ENCODE peak calls at places on chromosomes 6 and 20, in ten cellular contexts. N, I, B, O, C, Z, R, J, W and G are unnamed samples.

GRCh38 chr20:25315418-25316210 is 67.7 kb downstream of the PYGB start:
- DNase-seq in C (no peak), Z (peak), R (peak), I (peak), W (no peak), O (peak), N (no peak), J (no peak), B (no peak), G (no peak)

GRCh38 chr6:135319819-135320218 is 138.7 kb downstream of the MYB start:
- DNase-seq in J (no peak), Z (no peak), R (no peak), C (no peak), W (no peak), O (no peak), I (no peak), N (no peak), B (no peak), G (no peak)

GRCh38 chr20:41287327-41287726 is 30.2 kb downstream of the ZHX3 start:
- DNase-seq in R (no peak), B (no peak), N (no peak), J (no peak), O (peak), I (peak), C (no peak), W (no peak), Z (peak), G (no peak)

GRCh38 chr6:3841711-3842565 is 7.2 kb upstream of the FAM50B start:
- DNase-seq in W (no peak), I (peak), O (peak), B (no peak), N (no peak), J (no peak), Z (peak), C (peak), R (no peak), G (no peak)

GRCh38 chr6:119215309-119215708 is 134.3 kb downstream of the MAN1A1 start:
- DNase-seq in N (no peak), J (no peak), I (no peak), B (no peak), R (no peak), O (no peak), Z (no peak), W (no peak), C (no peak), G (no peak)

GRCh38 chr20:56158489-56158888 is 90.0 kb upstream of the MC3R start:
- DNase-seq in W (no peak), N (no peak), J (no peak), C (no peak), B (no peak), Z (no peak), I (no peak), R (no peak), O (no peak), G (no peak)

GRCh38 chr6:116954938-116955337 is 77.9 kb downstream of the RFX6 start:
- DNase-seq in N (no peak), C (no peak), R (no peak), Z (no peak), J (no peak), O (no peak), W (no peak), I (no peak), B (no peak), G (no peak)

GRCh38 chr20:41408131-41408789 is 41.6 kb upstream of the EMILIN3 start:
- DNase-seq in W (no peak), C (no peak), J (no peak), B (no peak), N (no peak), Z (no peak), R (no peak), O (no peak), I (no peak), G (no peak)

GRCh38 chr20:14716251-14716650 is 378.8 kb upstream of the FLRT3 start:
- DNase-seq in W (no peak), J (no peak), C (no peak), B (peak), O (no peak), I (no peak), R (no peak), N (no peak), Z (no peak), G (no peak)

GRCh38 chr20:16615199-16615598 is 42.0 kb upstream of the KIF16B start:
- DNase-seq in C (no peak), W (no peak), N (no peak), R (no peak), B (no peak), I (peak), J (peak), O (peak), Z (peak), G (peak)

GRCh38 chr20:23626040-23626620 is 11.6 kb downstream of the CST3 start:
- DNase-seq in W (no peak), J (no peak), Z (peak), C (peak), B (no peak), I (no peak), R (no peak), O (peak), N (no peak), G (no peak)

GRCh38 chr20:50450961-50451752 is 59.0 kb upstream of the PTPN1 start:
- DNase-seq in W (no peak), B (no peak), R (no peak), I (peak), N (no peak), Z (peak), C (peak), O (no peak), J (no peak), G (no peak)

GRCh38 chr6:43037706-43038105 is 15.9 kb downstream of the CUL7 start:
- DNase-seq in Z (no peak), R (no peak), J (no peak), C (no peak), N (no peak), B (no peak), I (no peak), O (no peak), W (no peak), G (no peak)

GRCh38 chr6:2630362-2630761 is 120.4 kb downstream of the MYLK4 start:
- DNase-seq in B (no peak), O (peak), N (no peak), C (peak), R (no peak), Z (peak), W (no peak), J (peak), I (peak), G (peak)

GRCh38 chr6:149003560-149003959 is 256.7 kb downstream of the UST start:
- DNase-seq in I (no peak), W (no peak), R (no peak), B (no peak), C (no peak), Z (no peak), N (no peak), O (peak), J (no peak), G (no peak)

GRCh38 chr6:129860901-129861665 is at the start of gene TMEM244:
- DNase-seq in I (peak), W (no peak), Z (peak), N (no peak), R (no peak), J (no peak), C (no peak), B (no peak), O (peak), G (no peak)

GRCh38 chr20:62707981-62708521 is 585 bp upstream of the NTSR1 start:
- DNase-seq in B (no peak), N (no peak), R (no peak), J (no peak), I (no peak), W (no peak), O (peak), Z (no peak), C (peak), G (no peak)

GRCh38 chr20:48879609-48880008 is 41.9 kb upstream of the ARFGEF2 start:
- DNase-seq in O (peak), Z (no peak), W (no peak), N (no peak), I (peak), R (no peak), B (no peak), J (no peak), C (no peak), G (no peak)

GRCh38 chr20:38395165-38395564 is 40.0 kb downstream of the SNHG17 start:
- DNase-seq in W (no peak), Z (peak), B (no peak), R (no peak), O (no peak), I (no peak), N (no peak), J (no peak), C (no peak), G (no peak)

GRCh38 chr6:72461144-72461543 is 160.7 kb upstream of the KCNQ5 start:
- DNase-seq in J (no peak), Z (peak), W (no peak), I (peak), B (no peak), R (no peak), N (no peak), O (no peak), C (no peak), G (peak)

GRCh38 chr20:53707341-53708102 is 113.9 kb upstream of the ZNF217 start:
- DNase-seq in J (no peak), C (no peak), B (no peak), O (peak), Z (peak), I (peak), R (no peak), N (no peak), W (no peak), G (no peak)

GRCh38 chr6:31639449-31639861 is 13.0 kb downstream of the BAG6 start:
- DNase-seq in J (no peak), I (peak), R (no peak), Z (peak), N (no peak), B (no peak), W (no peak), C (no peak), O (peak), G (no peak)

GRCh38 chr20:20743511-20744169 is 31.2 kb upstream of the RALGAPA2 start:
- DNase-seq in I (no peak), Z (peak), R (peak), B (peak), C (no peak), N (peak), J (no peak), W (peak), O (no peak), G (no peak)

GRCh38 chr20:36173451-36173933 is 19.0 kb downstream of the EPB41L1 start:
- DNase-seq in I (peak), O (no peak), R (no peak), C (no peak), W (no peak), N (no peak), Z (no peak), J (no peak), B (peak), G (no peak)

GRCh38 chr20:63223121-63223825 is 7.3 kb upstream of the YTHDF1 start:
- DNase-seq in N (no peak), C (peak), J (no peak), W (no peak), O (peak), B (peak), R (peak), Z (peak), I (no peak), G (peak)

GRCh38 chr6:74851598-74851997 is 354.3 kb downstream of the COL12A1 start:
- DNase-seq in O (no peak), I (peak), R (no peak), C (no peak), W (no peak), N (no peak), J (peak), B (no peak), Z (peak), G (no peak)

GRCh38 chr6:34052071-34052825 is 93.6 kb downstream of the GRM4 start:
- DNase-seq in N (no peak), I (no peak), R (no peak), B (no peak), Z (no peak), J (no peak), W (no peak), C (no peak), O (no peak), G (no peak)

GRCh38 chr6:170155464-170156196 is 135.2 kb downstream of the DLL1 start:
- DNase-seq in Z (no peak), N (peak), C (no peak), B (no peak), J (no peak), R (no peak), W (no peak), I (no peak), O (no peak), G (no peak)

GRCh38 chr20:8853805-8854338 is 215.0 kb upstream of the PLCB4 start:
- DNase-seq in Z (peak), O (peak), R (no peak), B (peak), C (peak), N (no peak), W (no peak), J (peak), I (peak), G (peak)

GRCh38 chr20:32589256-32589655 is 4.1 kb upstream of the NOL4L start:
- DNase-seq in J (no peak), O (peak), R (no peak), I (no peak), B (no peak), C (no peak), Z (no peak), W (no peak), N (no peak), G (no peak)

GRCh38 chr6:13260831-13261230 is 67.5 kb downstream of the TBC1D7 start:
- DNase-seq in W (no peak), C (no peak), B (no peak), J (no peak), R (no peak), Z (no peak), N (no peak), O (no peak), I (no peak), G (no peak)

GRCh38 chr20:40497781-40498691 is 191.0 kb downstream of the MAFB start:
- DNase-seq in J (no peak), R (peak), C (no peak), W (no peak), B (no peak), I (no peak), O (no peak), N (peak), Z (peak), G (no peak)

GRCh38 chr20:24698706-24699206 is 229.3 kb downstream of the SYNDIG1 start:
- DNase-seq in W (no peak), B (no peak), N (no peak), O (peak), J (no peak), C (no peak), Z (no peak), I (no peak), R (no peak), G (no peak)

GRCh38 chr20:63696628-63697356 is at the start of gene TNFRSF6B:
- DNase-seq in N (no peak), Z (no peak), I (no peak), J (no peak), O (peak), B (no peak), W (no peak), C (no peak), R (no peak), G (no peak)

GRCh38 chr6:43433148-43433547 is 5.8 kb downstream of the ABCC10 start:
- DNase-seq in B (no peak), I (no peak), O (no peak), C (no peak), N (no peak), Z (no peak), J (no peak), W (no peak), R (no peak), G (no peak)

GRCh38 chr6:170110201-170111140 is 180.4 kb downstream of the DLL1 start:
- DNase-seq in J (no peak), B (no peak), R (no peak), O (no peak), C (no peak), I (no peak), Z (no peak), W (no peak), N (peak), G (no peak)

GRCh38 chr6:131949909-131950766 is 1.0 kb downstream of the CCN2 start:
- DNase-seq in J (peak), Z (peak), C (peak), O (peak), N (peak), R (peak), I (peak), B (peak), W (peak), G (peak)

GRCh38 chr6:85008311-85009015 is 244.1 kb upstream of the TBX18 start:
- DNase-seq in W (no peak), J (no peak), O (peak), B (no peak), C (no peak), R (no peak), I (peak), N (no peak), Z (peak), G (no peak)

GRCh38 chr6:9128970-9129369 is 693.6 kb upstream of the SLC35B3 start:
- DNase-seq in J (no peak), Z (no peak), I (no peak), B (no peak), R (no peak), C (no peak), N (no peak), W (no peak), O (no peak), G (no peak)

DNA sequence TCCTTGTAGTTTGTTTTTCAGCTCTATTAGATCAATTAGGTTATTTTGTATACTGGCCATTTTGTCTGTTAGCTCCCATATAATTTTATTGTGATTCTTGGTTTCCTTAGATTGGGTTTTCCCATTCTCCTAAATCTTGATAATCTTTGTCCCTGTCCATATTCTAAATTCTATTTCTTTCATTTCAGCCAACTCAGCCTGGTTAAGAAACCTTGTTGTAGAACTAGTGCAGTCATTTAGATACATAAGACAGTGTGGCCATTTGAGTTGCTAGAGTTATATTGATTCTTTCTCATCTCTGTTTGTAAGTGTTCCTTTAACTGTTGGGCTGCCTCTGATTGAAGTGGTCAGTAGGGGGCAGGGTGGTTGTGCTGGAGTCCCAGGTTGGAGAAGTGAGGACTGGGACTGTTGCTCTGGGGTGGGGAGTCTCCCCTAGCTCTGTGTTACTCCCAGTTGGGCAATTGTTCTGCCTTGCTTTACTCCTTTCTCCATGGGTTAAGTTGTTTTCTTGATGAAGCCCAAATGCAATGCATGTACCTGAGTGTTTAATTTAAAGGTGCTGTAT is 98.8 kb upstream of the NRN1 start:
- DNase-seq in R (no peak), B (no peak), Z (no peak), C (peak), J (no peak), I (no peak), W (no peak), O (no peak), N (no peak), G (no peak)
- TF ChIP-seq CTCF in R (no peak), B (no peak), Z (peak), C (no peak), J (no peak), I (no peak), W (no peak), O (peak), N (no peak), G (no peak)

DNA sequence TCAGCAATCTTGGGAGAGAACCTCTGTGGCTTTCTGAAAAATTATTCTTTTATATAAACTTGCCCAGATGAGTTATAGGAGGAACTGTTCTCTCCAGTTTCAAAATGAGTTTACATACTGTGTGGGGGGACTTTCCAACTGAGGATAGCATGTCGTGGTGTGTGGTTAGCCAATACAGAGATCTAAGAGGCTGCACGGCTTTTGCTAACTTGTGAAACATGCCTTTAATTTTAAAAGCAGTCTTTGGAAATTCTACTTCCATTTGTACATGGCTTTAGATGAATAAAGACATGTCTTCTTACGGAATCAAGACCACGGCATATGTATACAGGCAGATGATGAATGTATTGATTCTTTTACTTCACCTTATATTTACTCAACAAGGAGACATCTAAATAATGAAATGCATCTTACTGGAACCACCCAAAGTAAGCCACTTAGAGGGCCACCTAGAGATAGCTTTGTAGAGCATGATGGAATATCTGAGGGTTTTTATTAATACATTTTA is 39.8 kb downstream of the HIVEP1 start:
- DNase-seq in W (no peak), Z (no peak), O (no peak), J (no peak), I (no peak), R (no peak), B (no peak), C (no peak), N (no peak), G (peak)
- TF ChIP-seq CTCF in W (no peak), Z (no peak), O (no peak), J (no peak), I (no peak), R (no peak), B (no peak), C (no peak), N (no peak), G (no peak)

GRCh38 chr6:45226081-45226480 is 102.0 kb upstream of the RUNX2 start:
- DNase-seq in B (no peak), J (no peak), O (no peak), R (no peak), I (no peak), Z (no peak), C (no peak), W (no peak), N (no peak), G (no peak)
- TF ChIP-seq CTCF in B (peak), J (peak), O (peak), R (no peak), I (peak), Z (no peak), C (no peak), W (no peak), N (no peak), G (no peak)

DNA sequence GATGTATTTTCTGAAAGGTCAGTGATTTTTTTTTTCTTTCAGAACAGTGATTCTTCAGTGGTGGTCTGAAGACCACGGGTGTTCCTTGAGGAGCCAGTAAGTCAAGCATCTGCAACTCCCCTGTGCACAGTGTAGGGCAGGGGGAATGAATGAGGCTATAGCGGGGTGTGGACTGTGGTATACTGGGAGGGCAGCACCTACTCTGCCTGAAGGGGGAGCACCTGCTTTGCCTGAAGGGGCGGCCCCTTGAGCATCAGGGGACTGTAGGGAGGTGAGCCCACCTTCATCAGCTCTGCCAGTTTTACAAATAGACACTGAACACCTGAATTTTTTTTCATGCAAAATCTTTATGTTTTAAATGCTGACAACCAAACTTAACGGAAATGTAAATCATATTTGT is 77.5 kb upstream of the RIPOR2 start:
- DNase-seq in J (no peak), R (no peak), O (no peak), C (no peak), I (no peak), Z (no peak), N (no peak), W (no peak), B (no peak), G (no peak)
- TF ChIP-seq CTCF in J (peak), R (no peak), O (peak), C (no peak), I (peak), Z (no peak), N (no peak), W (no peak), B (no peak), G (peak)

DNA sequence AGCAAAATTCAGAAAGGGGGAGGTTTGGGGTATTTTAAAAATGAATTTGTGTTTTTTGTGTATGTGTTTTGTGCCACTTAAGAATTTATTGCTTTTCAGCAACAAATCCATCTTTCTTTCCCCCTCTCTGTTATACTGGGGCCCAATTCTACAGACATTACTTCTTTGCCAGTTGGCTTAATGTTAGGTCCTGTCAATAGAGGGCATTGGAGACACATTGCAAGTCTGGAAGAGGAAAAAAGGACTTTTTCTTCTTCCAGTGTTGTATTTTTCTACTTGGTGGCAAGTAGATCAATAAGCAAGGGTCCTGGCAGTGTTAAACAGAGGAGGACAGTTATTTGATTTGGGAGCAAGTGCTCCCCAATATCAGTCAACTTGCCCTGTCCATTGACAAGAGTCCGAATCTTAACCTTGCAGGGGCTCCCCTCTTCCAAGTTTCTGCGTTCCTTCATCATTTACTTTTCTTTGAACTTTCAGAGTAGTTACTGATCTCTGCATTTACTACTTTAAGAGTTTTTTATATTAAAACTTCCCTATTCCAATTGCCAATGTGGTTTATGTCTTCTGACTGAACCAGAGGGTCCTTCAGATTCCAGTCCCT is 23.4 kb downstream of the SCML4 start:
- DNase-seq in B (no peak), O (no peak), N (no peak), J (no peak), Z (no peak), I (no peak), R (no peak), W (no peak), C (no peak), G (no peak)
- TF ChIP-seq CTCF in B (no peak), O (peak), N (no peak), J (no peak), Z (peak), I (peak), R (no peak), W (peak), C (no peak), G (peak)

GRCh38 chr6:37489697-37490336 is 9.9 kb downstream of the CCDC167 start:
- DNase-seq in B (no peak), N (no peak), J (no peak), W (no peak), I (peak), R (no peak), O (no peak), Z (peak), C (no peak), G (no peak)
- TF ChIP-seq CTCF in B (no peak), N (peak), J (peak), W (no peak), I (peak), R (peak), O (peak), Z (peak), C (no peak), G (peak)